ENCODE peak calls at places on chromosomes 12 and 14, in nine cellular contexts. W, H, V, T, P, J, F, Y and A are unnamed samples.

GRCh38 chr14:88225721-88226120 is 97.3 kb downstream of the KCNK10 start:
- DNase-seq in P (no peak), F (no peak), T (no peak), W (no peak), V (no peak), J (no peak), Y (no peak), H (no peak), A (no peak)

GRCh38 chr12:112352921-112353320 is 29.3 kb downstream of the HECTD4 start:
- DNase-seq in H (no peak), P (no peak), W (no peak), V (no peak), T (no peak), F (no peak), Y (no peak), J (no peak), A (no peak)

GRCh38 chr12:127767631-127768030 is 499.3 kb upstream of the TMEM132C start:
- DNase-seq in Y (no peak), P (no peak), H (no peak), F (peak), J (no peak), W (no peak), V (no peak), T (no peak), A (no peak)

GRCh38 chr12:96258451-96258933 is 64.3 kb downstream of the ELK3 start:
- DNase-seq in T (peak), Y (no peak), J (no peak), V (no peak), F (peak), H (peak), P (no peak), W (peak), A (no peak)

GRCh38 chr14:29927596-29928341 is at the start of gene PRKD1:
- DNase-seq in P (peak), V (peak), T (peak), J (peak), H (peak), W (peak), Y (no peak), F (peak), A (peak)

GRCh38 chr12:124377981-124378509 is 83.2 kb downstream of the RFLNA start:
- DNase-seq in J (no peak), T (no peak), H (no peak), W (no peak), V (no peak), F (no peak), P (no peak), Y (no peak), A (no peak)

GRCh38 chr14:78075033-78075432 is 95.1 kb upstream of the NRXN3 start:
- DNase-seq in F (no peak), V (no peak), H (no peak), W (no peak), Y (no peak), P (no peak), T (no peak), J (no peak), A (no peak)

GRCh38 chr12:72742560-72742959 is 470.4 kb downstream of the TRHDE start:
- DNase-seq in H (no peak), V (no peak), J (no peak), P (no peak), F (no peak), Y (no peak), T (no peak), W (no peak), A (no peak)

GRCh38 chr12:79692860-79693605 is 2.3 kb upstream of the PAWR start:
- DNase-seq in J (no peak), F (peak), V (no peak), Y (no peak), T (no peak), H (no peak), P (no peak), W (no peak), A (no peak)

GRCh38 chr12:25583545-25583944 is 30.5 kb upstream of the LMNTD1 start:
- DNase-seq in V (no peak), P (no peak), F (peak), W (no peak), H (no peak), T (peak), Y (no peak), J (peak), A (no peak)

GRCh38 chr14:87409401-87409800 is 583.6 kb downstream of the GALC start:
- DNase-seq in P (no peak), V (no peak), W (no peak), F (peak), J (no peak), Y (no peak), T (peak), H (no peak), A (no peak)

GRCh38 chr12:32897688-32898573 is 1.4 kb upstream of the PKP2 start:
- DNase-seq in J (no peak), V (no peak), P (no peak), H (no peak), F (no peak), W (no peak), Y (no peak), T (no peak), A (no peak)

GRCh38 chr14:97178781-97179180 is 381.6 kb downstream of the VRK1 start:
- DNase-seq in T (no peak), J (no peak), V (no peak), Y (no peak), H (no peak), P (no peak), F (peak), W (no peak), A (no peak)

GRCh38 chr12:14986449-14986848 is 13.6 kb downstream of the PDE6H start:
- DNase-seq in F (no peak), H (no peak), P (no peak), W (no peak), T (peak), Y (no peak), V (no peak), J (no peak), A (no peak)

GRCh38 chr12:105433804-105434203 is 103.3 kb downstream of the C12orf75 start:
- DNase-seq in W (no peak), J (no peak), P (no peak), T (no peak), Y (no peak), H (no peak), V (no peak), F (peak), A (no peak)

DNA sequence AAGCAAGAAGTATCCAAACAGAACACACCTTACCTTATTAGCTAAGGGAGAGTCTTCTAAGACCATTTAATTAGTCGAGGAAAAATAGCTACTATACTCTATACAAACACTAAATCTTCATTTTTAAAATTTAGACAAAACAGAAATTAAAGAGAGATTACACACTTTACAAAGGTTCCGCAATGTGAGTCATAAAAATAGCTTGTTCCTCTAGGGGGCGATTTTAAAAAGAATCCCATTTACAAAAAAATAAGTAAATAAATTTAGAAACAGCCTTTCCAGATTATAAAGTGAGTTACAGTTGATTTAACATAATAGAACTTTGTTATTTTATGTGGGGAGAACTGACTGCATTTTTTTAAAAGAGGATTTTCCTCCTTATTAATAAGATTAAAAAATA is 201.6 kb downstream of the PAX9 start:
- DNase-seq in H (no peak), V (no peak), W (no peak), T (peak), P (no peak), F (no peak), J (no peak), Y (no peak), A (no peak)
- TF ChIP-seq CTCF in H (no peak), V (no peak), W (no peak), T (no peak), P (no peak), F (no peak), J (no peak), Y (no peak), A (peak)

GRCh38 chr14:74299061-74299545 is 3.6 kb downstream of the ABCD4 start:
- DNase-seq in V (no peak), T (no peak), H (no peak), Y (no peak), P (no peak), F (peak), W (peak), J (no peak), A (peak)

GRCh38 chr14:74301594-74302159 is 1.1 kb downstream of the ABCD4 start:
- DNase-seq in T (no peak), V (no peak), Y (no peak), F (no peak), W (no peak), J (no peak), H (no peak), P (no peak), A (no peak)

GRCh38 chr14:74302634-74303569 is at the start of gene ABCD4:
- DNase-seq in P (peak), V (peak), F (peak), H (peak), T (peak), J (peak), Y (peak), W (peak), A (peak)

DNA sequence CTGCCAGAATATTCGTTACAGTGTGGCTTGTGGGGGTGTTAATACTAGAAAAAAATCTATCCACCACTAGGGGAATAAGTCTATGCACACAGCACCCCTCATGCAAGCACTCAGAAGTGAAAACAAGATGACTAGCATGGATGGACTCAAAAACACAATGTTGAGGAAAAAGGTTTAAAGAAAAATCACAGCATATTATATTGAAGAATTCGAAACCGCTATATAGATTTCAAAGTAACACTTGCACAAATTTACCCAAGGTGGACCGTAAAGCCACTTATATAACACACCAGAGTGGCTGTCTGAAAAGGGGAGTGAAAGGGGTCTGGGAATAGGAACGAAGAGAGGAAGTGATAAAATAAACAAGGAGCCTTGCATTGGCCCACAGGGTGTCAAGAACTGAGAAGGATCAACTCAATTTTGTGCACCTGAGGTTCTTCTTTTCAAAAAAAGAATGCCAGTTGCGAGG is 540 bp downstream of the ABCD4 start:
- DNase-seq in F (peak), J (no peak), W (no peak), H (no peak), V (no peak), Y (no peak), P (peak), T (peak), A (no peak)
- TF ChIP-seq CTCF in F (peak), J (no peak), W (peak), H (no peak), V (peak), Y (no peak), P (no peak), T (peak), A (peak)

GRCh38 chr14:94707494-94707893 is 62.4 kb downstream of the GSC start:
- DNase-seq in P (no peak), J (no peak), H (no peak), T (no peak), F (no peak), W (no peak), Y (no peak), V (no peak), A (no peak)
- TF ChIP-seq CTCF in P (no peak), J (no peak), H (no peak), T (peak), F (no peak), W (no peak), Y (no peak), V (no peak), A (no peak)

GRCh38 chr14:61474671-61475070 is 153.3 kb downstream of the PRKCH start:
- DNase-seq in F (no peak), W (no peak), J (no peak), V (no peak), Y (no peak), P (no peak), H (no peak), T (peak), A (no peak)
- TF ChIP-seq CTCF in F (no peak), W (no peak), J (no peak), V (no peak), Y (no peak), P (no peak), H (no peak), T (peak), A (no peak)

DNA sequence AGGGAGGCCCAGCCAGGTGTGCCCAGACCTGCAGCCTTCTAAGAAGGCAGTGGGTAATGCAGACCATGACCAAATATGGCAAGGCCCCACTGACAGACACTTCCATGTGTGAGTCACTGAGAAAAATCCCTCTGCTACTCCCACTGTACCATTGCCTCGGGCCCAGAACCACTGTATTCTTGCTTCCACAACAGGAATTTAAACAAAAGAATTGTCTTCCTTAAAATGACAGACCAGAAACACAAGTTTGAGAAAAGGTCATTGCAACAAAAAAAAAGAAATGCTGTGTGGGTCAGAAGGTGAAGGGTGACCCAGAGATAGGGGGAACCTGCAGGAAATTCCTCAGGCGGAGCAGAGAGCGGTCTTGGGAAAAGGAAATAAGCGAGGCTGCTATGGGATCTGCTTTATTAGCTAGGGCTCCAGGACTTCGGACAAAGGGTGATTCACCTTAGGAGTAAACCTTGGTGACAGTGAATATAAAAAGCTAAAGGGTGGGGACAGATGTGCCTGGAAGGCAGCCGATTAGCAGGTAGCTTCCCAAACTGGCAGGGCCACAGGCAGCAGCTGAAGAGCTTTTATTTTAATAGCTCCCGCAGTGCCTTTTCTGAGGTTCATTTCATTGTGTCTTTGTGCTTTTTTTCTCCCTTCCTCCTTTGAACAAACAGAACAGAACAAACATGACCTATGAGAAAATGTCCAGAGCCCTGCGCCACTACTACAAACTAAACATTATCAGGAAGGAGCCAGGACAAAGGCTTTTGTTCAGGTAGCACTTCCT is 185.3 kb upstream of the BCL2L14 start:
- DNase-seq in F (peak), P (no peak), H (no peak), Y (no peak), T (peak), J (no peak), V (no peak), W (no peak), A (peak)
- TF ChIP-seq CTCF in F (no peak), P (no peak), H (no peak), Y (no peak), T (no peak), J (no peak), V (no peak), W (no peak), A (no peak)

DNA sequence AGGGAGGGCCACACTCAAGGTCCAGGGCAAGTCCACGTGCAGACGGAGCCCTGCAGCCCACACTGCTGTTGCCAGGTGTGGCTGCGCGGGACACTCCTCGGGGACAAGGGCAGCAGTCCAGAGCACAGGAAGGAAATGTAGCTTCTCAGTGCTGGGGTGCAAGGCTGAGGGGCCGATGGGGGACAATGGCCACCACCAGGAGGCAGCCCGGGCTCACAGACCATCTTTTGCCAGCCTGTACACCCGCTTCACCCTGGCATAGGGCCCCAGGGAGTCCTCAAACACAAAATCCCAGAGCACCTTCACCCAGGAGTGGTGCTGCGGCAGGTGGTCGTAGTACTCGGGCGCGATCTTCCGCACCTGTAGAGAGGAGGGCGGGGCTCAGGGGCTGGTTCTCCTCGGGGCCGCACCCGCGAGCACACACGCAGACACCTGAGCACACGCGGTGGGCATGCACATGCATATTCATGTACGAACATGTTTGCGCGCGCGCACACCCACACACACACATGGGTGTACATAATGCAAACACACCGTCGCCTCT is 12.8 kb downstream of the DEGS2 start:
- DNase-seq in F (no peak), T (no peak), H (no peak), Y (no peak), V (no peak), W (no peak), P (no peak), J (no peak), A (no peak)
- TF ChIP-seq CTCF in F (no peak), T (peak), H (no peak), Y (no peak), V (no peak), W (no peak), P (peak), J (no peak), A (no peak)

GRCh38 chr12:93678779-93679178 is 1.6 kb downstream of the CRADD start:
- DNase-seq in F (no peak), H (no peak), J (no peak), T (no peak), V (no peak), Y (no peak), P (no peak), W (no peak), A (no peak)

GRCh38 chr12:93676408-93677194 is 574 bp upstream of the CRADD start:
- DNase-seq in H (no peak), P (no peak), F (no peak), T (no peak), J (no peak), Y (no peak), W (no peak), V (no peak), A (no peak)

GRCh38 chr12:93674386-93674785 is 2.8 kb upstream of the CRADD start:
- DNase-seq in J (no peak), W (no peak), V (no peak), H (no peak), T (no peak), Y (no peak), F (no peak), P (no peak), A (no peak)

GRCh38 chr12:93679308-93679933 is 2.2 kb downstream of the CRADD start:
- DNase-seq in W (peak), V (no peak), F (no peak), T (no peak), J (no peak), H (no peak), P (no peak), Y (no peak), A (no peak)

DNA sequence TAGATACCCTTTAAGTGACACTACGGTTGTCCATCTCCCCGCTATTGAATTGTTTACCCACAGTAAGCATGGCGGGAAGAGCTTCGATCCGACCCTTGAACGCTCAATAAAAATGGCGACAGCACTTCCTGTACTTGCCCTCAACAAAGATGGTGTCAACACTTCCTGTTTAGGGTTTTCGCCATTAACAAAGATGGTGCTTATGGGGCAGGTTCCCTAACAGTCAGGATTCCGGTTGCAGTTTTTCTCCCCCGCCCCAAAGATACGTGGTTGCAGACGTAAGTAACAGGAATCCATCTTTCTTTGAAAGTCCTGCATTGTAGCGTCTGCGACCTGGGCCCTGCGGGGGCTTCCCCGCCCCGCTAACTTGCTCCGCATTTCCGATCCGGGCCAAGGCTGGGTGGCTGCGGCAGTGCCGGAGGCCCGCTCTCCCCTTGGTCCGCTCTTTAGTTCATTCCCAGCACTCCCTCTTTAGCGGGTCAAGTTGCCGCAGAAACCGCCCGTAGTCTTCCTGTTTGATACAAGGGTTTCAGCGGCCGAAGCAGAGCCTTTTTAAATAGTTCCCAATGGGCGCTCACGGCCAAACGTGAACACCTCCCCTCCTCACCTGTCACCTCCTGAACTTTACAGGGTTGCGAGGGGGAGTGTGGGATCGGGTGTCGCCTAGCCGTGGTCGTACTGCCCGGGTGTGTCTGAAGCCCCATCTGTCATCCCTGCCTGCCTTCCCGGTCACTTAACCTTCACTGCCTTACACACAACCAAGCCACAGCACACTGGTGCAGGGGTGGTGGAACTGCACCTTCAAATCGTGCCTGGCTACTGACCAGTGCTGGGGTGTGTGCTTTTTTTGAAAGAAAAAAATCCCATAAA is at the start of gene CRADD:
- DNase-seq in W (peak), T (peak), P (peak), V (peak), Y (peak), J (peak), H (peak), F (peak), A (peak)
- TF ChIP-seq CTCF in W (no peak), T (no peak), P (no peak), V (no peak), Y (no peak), J (no peak), H (no peak), F (no peak), A (no peak)

DNA sequence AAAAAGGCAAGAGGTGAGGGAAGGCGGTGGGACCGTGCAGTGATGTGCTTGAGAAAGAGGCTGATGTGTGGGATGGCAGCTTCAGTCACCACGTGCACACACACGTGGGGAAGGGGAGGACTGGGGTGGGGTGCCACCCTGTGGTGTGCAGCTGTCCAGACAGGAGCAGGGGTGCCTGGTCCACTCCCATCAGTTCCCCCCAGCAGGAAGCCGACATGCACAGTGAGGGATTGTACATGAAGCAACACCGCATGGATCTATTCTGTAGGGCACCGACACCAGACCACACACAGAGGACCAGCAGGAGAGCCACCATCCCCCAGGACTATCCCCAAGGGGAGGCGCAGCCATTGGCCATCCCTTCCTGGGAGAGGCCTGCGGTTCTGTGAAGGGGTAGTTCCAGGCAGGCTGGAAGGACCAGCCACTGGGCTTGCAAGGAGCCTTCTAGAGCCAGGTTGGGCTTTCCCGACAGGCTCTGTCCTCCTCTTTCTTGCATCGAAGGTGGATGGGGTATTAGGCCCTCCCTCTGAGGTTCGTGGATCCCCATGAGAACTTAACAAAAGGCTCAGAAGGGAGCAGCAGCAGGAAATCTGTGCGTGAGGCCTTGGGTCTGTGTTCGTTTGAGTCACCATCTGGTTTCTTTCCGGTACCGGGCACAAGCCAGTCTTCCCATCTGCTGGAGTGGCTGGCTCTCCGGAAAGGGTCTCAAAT is 59.7 kb downstream of the PLEKHG3 start:
- DNase-seq in T (peak), J (no peak), H (peak), V (no peak), W (no peak), P (no peak), Y (no peak), F (peak), A (no peak)
- TF ChIP-seq CTCF in T (peak), J (no peak), H (peak), V (no peak), W (no peak), P (no peak), Y (no peak), F (no peak), A (no peak)